ENCODE peak calls at places on chromosomes 2 and 18, in eight cellular contexts. W is trophoblast cell, H is right lobe of liver, C is thyroid gland, L is lower lobe of right lung, F is hepatocyte, O is A549, K is IMR-90. I is an unnamed sample. For H3K4me1, the result is how much of the 10 kb centered on the place peaks cover.

GRCh38 chr18:8844721-8845148 is 139.4 kb downstream of the MTCL1 start:
- DNase-seq in O (no peak), C (no peak), F (no peak), W (peak), L (no peak), K (peak), H (no peak), I (no peak)

GRCh38 chr18:77374106-77374505 is 124.5 kb downstream of the GALR1 start:
- DNase-seq in K (no peak), F (no peak), C (no peak), W (no peak), H (no peak), L (no peak), O (no peak), I (no peak)

GRCh38 chr2:166234112-166234846 is 106.5 kb upstream of the SCN1A start:
- DNase-seq in W (no peak), H (no peak), F (no peak), C (no peak), L (no peak), O (no peak), K (peak), I (no peak)

GRCh38 chr2:39608212-39608575 is 57.5 kb upstream of the TMEM178A start:
- DNase-seq in F (no peak), W (no peak), L (no peak), K (no peak), H (no peak), O (no peak), C (no peak), I (no peak)

GRCh38 chr2:219645631-219646527 is 18.4 kb downstream of the SLC4A3 start:
- DNase-seq in F (peak), L (no peak), H (no peak), W (peak), O (no peak), C (no peak), K (peak), I (no peak)

GRCh38 chr2:152875832-152876669 is 157.6 kb downstream of the ARL6IP6 start:
- DNase-seq in F (peak), K (peak), O (no peak), L (no peak), H (no peak), W (peak), C (no peak), I (no peak)

GRCh38 chr2:7007846-7008741 is 90.9 kb downstream of the RNF144A start:
- DNase-seq in W (peak), C (peak), O (no peak), K (no peak), L (peak), F (no peak), H (peak), I (no peak)

GRCh38 chr18:2843161-2843560 is 3.6 kb upstream of the EMILIN2 start:
- DNase-seq in L (peak), F (no peak), C (no peak), H (no peak), W (no peak), O (no peak), K (no peak), I (no peak)

GRCh38 chr2:150046211-150046610 is 441.3 kb downstream of the RND3 start:
- DNase-seq in H (no peak), O (no peak), F (no peak), K (peak), W (peak), C (no peak), L (no peak), I (no peak)

GRCh38 chr2:237128026-237128703 is 42.5 kb downstream of the COPS8 start:
- DNase-seq in L (peak), H (no peak), O (peak), K (peak), F (peak), W (peak), C (peak), I (no peak)

GRCh38 chr2:64202206-64202864 is 58.1 kb upstream of the PELI1 start:
- DNase-seq in O (no peak), K (peak), C (no peak), H (no peak), F (peak), L (no peak), W (peak), I (no peak)

GRCh38 chr2:667332-668000 is 9.7 kb downstream of the TMEM18 start:
- DNase-seq in L (no peak), F (peak), W (peak), O (peak), C (no peak), K (peak), H (no peak), I (no peak)

GRCh38 chr2:666441-666840 is 10.8 kb downstream of the TMEM18 start:
- DNase-seq in C (no peak), F (no peak), L (no peak), K (no peak), O (no peak), H (no peak), W (no peak), I (no peak)

GRCh38 chr2:661215-661635 is 16.0 kb downstream of the TMEM18 start:
- DNase-seq in L (no peak), H (no peak), W (no peak), O (no peak), F (no peak), C (no peak), K (no peak), I (no peak)

GRCh38 chr2:665340-666073 is 11.7 kb downstream of the TMEM18 start:
- DNase-seq in K (no peak), O (no peak), F (no peak), L (no peak), C (no peak), W (no peak), H (no peak), I (no peak)

GRCh38 chr2:664063-664462 is 13.1 kb downstream of the TMEM18 start:
- DNase-seq in O (no peak), F (no peak), H (no peak), K (no peak), L (no peak), C (no peak), W (no peak), I (no peak)
- H3K4me1 ChIP-seq in O (under half), F (under half), H (under half), K (under half), L (under half), C (under half), W (under half), I (under half)

GRCh38 chr2:27080603-27080938 is 2.2 kb downstream of the EMILIN1 start:
- DNase-seq in C (no peak), K (no peak), O (no peak), W (no peak), H (no peak), L (no peak), F (no peak), I (no peak)
- H3K4me3 ChIP-seq in C (no peak), K (peak), O (no peak), W (no peak), H (peak), L (peak), F (no peak), I (no peak)

DNA sequence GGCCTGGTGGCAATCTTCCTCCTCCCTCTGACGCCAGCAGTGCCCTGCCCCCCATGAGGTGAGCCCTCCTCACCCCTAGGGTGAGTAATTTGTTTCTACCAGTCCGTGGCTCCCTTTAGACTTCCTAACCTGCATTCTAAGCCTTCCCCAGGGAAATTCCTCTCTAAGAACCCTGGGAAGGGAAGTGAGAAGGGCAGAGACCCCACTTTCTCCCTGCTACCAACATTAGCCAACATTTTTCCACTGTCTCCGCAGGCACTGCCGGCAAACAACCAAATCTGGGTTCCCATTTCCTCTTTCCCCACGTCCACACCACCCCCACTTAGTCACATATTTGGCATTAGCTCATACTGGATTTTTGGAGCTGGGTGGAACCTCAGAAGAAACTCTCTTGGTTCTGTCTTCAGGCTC is 69.3 kb downstream of the NRP2 start:
- DNase-seq in K (no peak), O (no peak), L (no peak), C (no peak), W (no peak), F (no peak), H (no peak), I (no peak)
- H3K4me1 ChIP-seq in K (under half), O (half or more), L (under half), C (under half), W (under half), F (under half), H (under half), I (under half)

GRCh38 chr18:79402209-79402576 is 6.5 kb downstream of the NFATC1 start:
- DNase-seq in H (no peak), C (no peak), L (peak), F (no peak), W (no peak), K (no peak), O (no peak), I (no peak)

GRCh38 chr18:79404567-79404910 is 8.8 kb downstream of the NFATC1 start:
- DNase-seq in H (no peak), L (peak), F (no peak), W (no peak), K (no peak), O (no peak), C (no peak), I (no peak)

GRCh38 chr18:79403723-79404566 is 8.2 kb downstream of the NFATC1 start:
- DNase-seq in C (no peak), W (peak), K (no peak), F (no peak), L (peak), O (no peak), H (no peak), I (no peak)

GRCh38 chr18:79401494-79402208 is 5.9 kb downstream of the NFATC1 start:
- DNase-seq in O (no peak), H (no peak), L (peak), K (no peak), C (no peak), F (no peak), W (no peak), I (no peak)

DNA sequence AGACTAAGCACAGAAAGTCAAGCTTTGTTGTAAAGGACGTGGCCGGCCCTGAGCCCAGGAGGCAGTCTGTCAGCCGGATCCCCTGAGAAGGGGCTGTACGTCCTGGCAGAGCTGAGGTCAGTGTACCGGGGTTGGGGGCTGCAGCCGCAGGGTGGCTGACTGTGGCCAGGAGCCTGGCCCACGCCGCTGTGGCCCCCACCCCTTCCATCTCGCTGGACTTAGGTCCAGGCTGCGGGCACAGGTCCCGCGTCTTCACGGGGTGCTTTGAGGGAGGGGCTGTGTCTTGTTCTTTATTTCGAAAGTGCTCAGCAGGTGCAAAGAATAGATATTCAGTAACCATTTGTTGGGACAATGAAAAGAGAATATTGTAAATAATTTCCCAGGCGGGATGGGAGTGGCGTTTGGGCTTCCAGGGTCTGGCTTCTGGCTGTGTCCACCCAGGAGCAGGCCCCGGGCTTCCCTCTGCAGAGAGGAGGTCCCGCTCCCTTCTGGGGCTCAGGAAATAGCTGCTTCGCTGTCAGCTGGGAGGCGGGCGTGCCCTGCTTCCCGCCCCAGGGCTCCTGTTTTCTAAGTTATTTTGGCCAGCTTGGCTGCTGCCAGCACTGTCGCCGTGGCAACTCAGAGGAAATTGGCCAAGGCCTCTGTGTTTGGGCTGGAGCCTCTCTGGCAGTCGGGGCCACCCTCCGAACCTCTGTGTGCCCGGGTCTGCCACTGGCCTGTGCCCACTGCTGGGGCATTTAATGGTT is 7.4 kb downstream of the NFATC1 start:
- DNase-seq in L (peak), K (no peak), O (no peak), W (peak), H (peak), C (peak), F (no peak), I (no peak)
- H3K4me3 ChIP-seq in L (peak), K (no peak), O (no peak), W (no peak), H (no peak), C (no peak), F (no peak), I (no peak)

GRCh38 chr2:46984642-46985476 is 69.3 kb upstream of the MCFD2 start:
- DNase-seq in O (peak), F (no peak), H (no peak), W (peak), K (peak), C (peak), L (peak), I (no peak)

GRCh38 chr2:46983065-46983801 is 67.6 kb upstream of the MCFD2 start:
- DNase-seq in F (no peak), C (no peak), O (no peak), L (peak), W (peak), H (no peak), K (peak), I (no peak)

GRCh38 chr2:46985512-46985911 is 69.9 kb upstream of the MCFD2 start:
- DNase-seq in C (no peak), K (peak), H (no peak), O (no peak), L (no peak), F (no peak), W (peak), I (no peak)

GRCh38 chr2:46982356-46983064 is 66.9 kb upstream of the MCFD2 start:
- DNase-seq in F (no peak), K (no peak), C (no peak), O (no peak), H (no peak), W (no peak), L (no peak), I (no peak)

DNA sequence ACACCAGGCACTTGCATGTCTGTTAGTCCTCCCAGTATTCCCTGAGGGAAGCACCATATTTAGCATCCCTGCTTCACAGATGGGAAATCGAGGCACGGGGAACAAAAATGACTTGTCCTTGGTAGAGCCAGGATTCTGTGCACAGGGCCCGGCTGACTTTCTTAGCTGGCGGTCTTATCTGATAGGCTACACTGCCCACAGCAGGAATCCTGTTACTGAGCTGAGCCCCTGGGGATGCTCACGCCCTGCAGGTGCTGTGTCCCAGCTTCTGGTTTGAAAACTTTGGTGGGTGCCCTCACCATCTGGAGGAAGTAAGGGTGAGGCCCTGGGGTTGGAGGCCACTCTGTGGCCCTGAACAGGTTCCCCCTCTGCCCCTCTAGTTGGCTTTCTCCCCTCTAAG is 68.4 kb upstream of the MCFD2 start:
- DNase-seq in K (no peak), O (no peak), L (no peak), C (no peak), F (no peak), H (no peak), W (no peak), I (no peak)
- H3K4me1 ChIP-seq in K (under half), O (half or more), L (half or more), C (half or more), F (under half), H (under half), W (under half), I (under half)

DNA sequence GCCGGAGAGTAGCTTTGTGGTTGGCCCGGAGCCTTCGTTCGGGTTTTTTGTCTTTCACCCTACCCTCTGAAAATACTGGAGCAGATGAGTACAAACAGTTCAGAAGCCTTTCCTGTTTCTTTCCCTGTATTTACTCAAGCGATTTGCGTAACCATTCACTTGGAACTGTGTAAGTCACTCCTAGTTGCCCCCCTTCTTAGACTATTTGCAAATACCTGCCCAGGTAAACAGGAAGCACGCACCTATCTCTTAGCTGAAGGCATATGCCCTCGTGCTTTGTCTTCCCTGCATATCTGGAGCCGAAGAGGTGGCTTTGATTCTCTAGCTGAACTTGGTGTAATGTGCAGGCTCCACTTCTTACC is 1.4 kb downstream of the KCNS3 start:
- DNase-seq in W (no peak), O (no peak), H (no peak), C (no peak), K (no peak), F (peak), L (no peak), I (no peak)
- H3K4me3 ChIP-seq in W (no peak), O (peak), H (peak), C (no peak), K (no peak), F (peak), L (peak), I (no peak)

GRCh38 chr18:75229437-75229836 is 18.8 kb downstream of the TSHZ1 start:
- DNase-seq in H (no peak), K (no peak), O (no peak), L (no peak), C (no peak), F (no peak), W (no peak), I (no peak)

GRCh38 chr18:75227535-75227934 is 16.9 kb downstream of the TSHZ1 start:
- DNase-seq in K (no peak), H (no peak), F (peak), W (no peak), L (no peak), C (no peak), O (no peak), I (no peak)

GRCh38 chr18:75228967-75229366 is 18.4 kb downstream of the TSHZ1 start:
- DNase-seq in H (no peak), W (no peak), O (no peak), C (no peak), L (no peak), F (no peak), K (no peak), I (no peak)

GRCh38 chr18:75226301-75226955 is 15.8 kb downstream of the TSHZ1 start:
- DNase-seq in W (no peak), C (no peak), K (peak), O (no peak), L (no peak), F (peak), H (no peak), I (no peak)

DNA sequence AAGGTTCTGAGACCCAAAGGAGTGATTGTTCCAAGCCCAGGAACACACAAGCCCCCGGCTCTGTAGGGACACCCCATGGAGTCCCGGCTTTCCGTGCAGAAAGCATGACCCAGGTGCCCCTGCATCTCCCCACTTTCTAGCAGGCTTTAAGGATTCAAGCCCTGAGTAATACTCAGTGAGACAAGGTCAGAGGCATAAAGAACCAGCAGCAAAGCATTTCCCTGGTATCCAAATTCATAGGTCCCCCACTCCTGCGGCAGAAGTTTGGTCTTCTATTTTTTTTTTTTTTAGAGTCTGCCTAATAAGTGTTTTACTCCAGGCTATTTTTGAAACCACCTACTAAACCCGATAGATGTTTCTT is 16.3 kb downstream of the TSHZ1 start:
- DNase-seq in O (no peak), L (no peak), K (no peak), C (no peak), W (no peak), H (no peak), F (no peak), I (no peak)
- H3K4me1 ChIP-seq in O (under half), L (under half), K (under half), C (half or more), W (under half), H (under half), F (half or more), I (under half)